ENCODE peak calls at places on chromosomes 1 and 21, in ten cellular contexts. One of them, this sample, is unnamed.
A peak's percentile ranks its signal among the peaks of the same experiment; 100 is the strongest.

GRCh38 chr1:150535511-150536281 is 13.5 kb upstream of the ADAMTSL4 start:
- DNase-seq in GM04503: peak; percentile 78
- DNase-seq in GM10248: no peak
- DNase-seq in T-helper 1 cell: no peak
- DNase-seq in anterior cingulate cortex: no peak
- DNase-seq in Calu3: no peak
- DNase-seq in A549: peak; percentile 50
- DNase-seq in stomach: no peak
- DNase-seq in OCI-LY7: no peak
- DNase-seq in adrenal gland: no peak
- DNase-seq in this sample: no peak

GRCh38 chr1:245301162-245301580 is 146.4 kb downstream of the KIF26B start:
- DNase-seq in stomach: no peak
- DNase-seq in A549: no peak
- DNase-seq in T-helper 1 cell: no peak
- DNase-seq in adrenal gland: no peak
- DNase-seq in anterior cingulate cortex: no peak
- DNase-seq in GM10248: no peak
- DNase-seq in Calu3: peak; percentile 4
- DNase-seq in GM04503: no peak
- DNase-seq in OCI-LY7: no peak
- DNase-seq in this sample: no peak

GRCh38 chr1:107464827-107465226 is 324.0 kb downstream of the NTNG1 start:
- DNase-seq in Calu3: no peak
- DNase-seq in stomach: no peak
- DNase-seq in T-helper 1 cell: no peak
- DNase-seq in OCI-LY7: no peak
- DNase-seq in A549: peak; percentile 15
- DNase-seq in anterior cingulate cortex: no peak
- DNase-seq in GM04503: no peak
- DNase-seq in adrenal gland: no peak
- DNase-seq in GM10248: no peak
- DNase-seq in this sample: no peak

GRCh38 chr1:206784471-206784903 is 12.2 kb upstream of the IL10 start:
- DNase-seq in Calu3: no peak
- DNase-seq in GM10248: peak; percentile 76
- DNase-seq in OCI-LY7: peak; percentile 45
- DNase-seq in GM04503: no peak
- DNase-seq in adrenal gland: no peak
- DNase-seq in A549: no peak
- DNase-seq in stomach: peak; percentile 41
- DNase-seq in T-helper 1 cell: peak; percentile 41
- DNase-seq in anterior cingulate cortex: no peak
- DNase-seq in this sample: no peak

GRCh38 chr1:206982216-206982615 is 12.0 kb upstream of the FCAMR start:
- DNase-seq in T-helper 1 cell: peak; percentile 66
- DNase-seq in GM04503: no peak
- DNase-seq in OCI-LY7: peak; percentile 62
- DNase-seq in GM10248: peak; percentile 77
- DNase-seq in anterior cingulate cortex: peak; percentile 64
- DNase-seq in stomach: peak; percentile 77
- DNase-seq in Calu3: peak; percentile 76
- DNase-seq in A549: peak; percentile 57
- DNase-seq in adrenal gland: peak; percentile 49
- DNase-seq in this sample: no peak

GRCh38 chr1:148264374-148265276 is 112.5 kb upstream of the NBPF11 start:
- DNase-seq in adrenal gland: no peak
- DNase-seq in GM10248: no peak
- DNase-seq in Calu3: peak; percentile 64
- DNase-seq in T-helper 1 cell: no peak
- DNase-seq in A549: peak; percentile 99
- DNase-seq in OCI-LY7: no peak
- DNase-seq in GM04503: no peak
- DNase-seq in stomach: no peak
- DNase-seq in anterior cingulate cortex: no peak
- DNase-seq in this sample: no peak

GRCh38 chr1:215185067-215185620 is 102.6 kb downstream of the KCNK2 start:
- DNase-seq in GM04503: no peak
- DNase-seq in adrenal gland: no peak
- DNase-seq in T-helper 1 cell: no peak
- DNase-seq in OCI-LY7: no peak
- DNase-seq in Calu3: no peak
- DNase-seq in anterior cingulate cortex: no peak
- DNase-seq in A549: no peak
- DNase-seq in stomach: no peak
- DNase-seq in GM10248: no peak
- DNase-seq in this sample: no peak

GRCh38 chr1:64031191-64031590 is 172.2 kb upstream of the UBE2U start:
- DNase-seq in GM04503: no peak
- DNase-seq in GM10248: no peak
- DNase-seq in Calu3: no peak
- DNase-seq in stomach: no peak
- DNase-seq in anterior cingulate cortex: no peak
- DNase-seq in OCI-LY7: no peak
- DNase-seq in adrenal gland: no peak
- DNase-seq in A549: no peak
- DNase-seq in T-helper 1 cell: no peak
- DNase-seq in this sample: no peak

GRCh38 chr21:39314155-39315027 is 959 bp upstream of the BRWD1 start:
- DNase-seq in stomach: peak; percentile 28
- DNase-seq in anterior cingulate cortex: peak; percentile 74
- DNase-seq in GM10248: peak; percentile 47
- DNase-seq in OCI-LY7: peak; percentile 73
- DNase-seq in GM04503: no peak
- DNase-seq in Calu3: peak; percentile 16
- DNase-seq in adrenal gland: peak; percentile 32
- DNase-seq in A549: peak; percentile 38
- DNase-seq in T-helper 1 cell: peak; percentile 32
- DNase-seq in this sample: no peak

GRCh38 chr21:36747114-36747814 is 48.3 kb downstream of the SIM2 start:
- DNase-seq in Calu3: peak; percentile 21
- DNase-seq in GM10248: no peak
- DNase-seq in T-helper 1 cell: no peak
- DNase-seq in adrenal gland: peak; percentile 20
- DNase-seq in GM04503: no peak
- DNase-seq in A549: no peak
- DNase-seq in OCI-LY7: no peak
- DNase-seq in stomach: no peak
- DNase-seq in anterior cingulate cortex: no peak
- DNase-seq in this sample: no peak

GRCh38 chr1:6016191-6016865 is 24.1 kb upstream of the NPHP4 start:
- DNase-seq in OCI-LY7: no peak
- DNase-seq in stomach: no peak
- DNase-seq in T-helper 1 cell: no peak
- DNase-seq in Calu3: no peak
- DNase-seq in anterior cingulate cortex: no peak
- DNase-seq in GM10248: no peak
- DNase-seq in GM04503: no peak
- DNase-seq in A549: no peak
- DNase-seq in adrenal gland: no peak
- DNase-seq in this sample: no peak

GRCh38 chr1:65310078-65310587 is 790 bp downstream of the DNAJC6 start:
- DNase-seq in Calu3: no peak
- DNase-seq in T-helper 1 cell: no peak
- DNase-seq in adrenal gland: peak; percentile 28
- DNase-seq in OCI-LY7: no peak
- DNase-seq in GM10248: no peak
- DNase-seq in stomach: no peak
- DNase-seq in anterior cingulate cortex: peak; percentile 54
- DNase-seq in GM04503: no peak
- DNase-seq in A549: peak; percentile 4
- DNase-seq in this sample: no peak

GRCh38 chr1:35466120-35466519 is 91.1 kb downstream of the KIAA0319L start:
- DNase-seq in stomach: no peak
- DNase-seq in adrenal gland: no peak
- DNase-seq in anterior cingulate cortex: no peak
- DNase-seq in GM04503: no peak
- DNase-seq in A549: no peak
- DNase-seq in T-helper 1 cell: no peak
- DNase-seq in OCI-LY7: no peak
- DNase-seq in GM10248: no peak
- DNase-seq in Calu3: no peak
- DNase-seq in this sample: no peak

GRCh38 chr1:172969611-172970010 is 81.1 kb downstream of the TNFSF18 start:
- DNase-seq in GM04503: peak; percentile 93
- DNase-seq in A549: peak; percentile 79
- DNase-seq in stomach: no peak
- DNase-seq in adrenal gland: no peak
- DNase-seq in T-helper 1 cell: no peak
- DNase-seq in anterior cingulate cortex: no peak
- DNase-seq in Calu3: no peak
- DNase-seq in GM10248: no peak
- DNase-seq in OCI-LY7: no peak
- DNase-seq in this sample: no peak

GRCh38 chr1:157155658-157156057 is 17.5 kb upstream of the ETV3 start:
- DNase-seq in A549: peak; percentile 32
- DNase-seq in adrenal gland: no peak
- DNase-seq in T-helper 1 cell: no peak
- DNase-seq in Calu3: peak; percentile 19
- DNase-seq in GM10248: no peak
- DNase-seq in GM04503: no peak
- DNase-seq in OCI-LY7: no peak
- DNase-seq in anterior cingulate cortex: no peak
- DNase-seq in stomach: no peak
- DNase-seq in this sample: no peak

This sample was measured in mesenteric fat pad.